ENCODE peak calls at places on chromosomes 11 and 22, in six cellular contexts. X, P, U, A, W and G are unnamed samples.

GRCh38 chr22:35498026-35498425 is 42.6 kb upstream of the RASD2 start:
- DNase-seq in P (no peak), U (no peak), W (no peak), A (peak), X (no peak), G (no peak)

GRCh38 chr22:26432619-26433311 is 3.7 kb downstream of the ASPHD2 start:
- DNase-seq in W (peak), P (no peak), A (no peak), X (no peak), U (no peak), G (no peak)

GRCh38 chr22:23878219-23878618 is 16.0 kb upstream of the MIF start:
- DNase-seq in P (no peak), U (peak), X (no peak), W (no peak), A (no peak), G (no peak)

GRCh38 chr22:26367402-26368245 is 61.4 kb upstream of the ASPHD2 start:
- DNase-seq in X (peak), A (peak), U (no peak), P (peak), W (peak), G (no peak)

GRCh38 chr22:24893341-24894070 is 53.0 kb downstream of the LHFPL7 start:
- DNase-seq in U (no peak), X (no peak), W (no peak), P (no peak), A (no peak), G (no peak)

GRCh38 chr22:33105501-33105911 is 47.3 kb upstream of the SYN3 start:
- DNase-seq in U (no peak), W (peak), P (no peak), A (peak), X (peak), G (no peak)

GRCh38 chr11:64245401-64245796 is 1.3 kb downstream of the PPP1R14B start:
- DNase-seq in U (no peak), X (no peak), A (no peak), W (no peak), P (no peak), G (no peak)

GRCh38 chr11:9601041-9601875 is 27.8 kb downstream of the WEE1 start:
- DNase-seq in X (peak), P (no peak), U (no peak), A (peak), W (peak), G (no peak)

GRCh38 chr11:44382648-44383240 is 72.8 kb upstream of the ALX4 start:
- DNase-seq in X (no peak), W (no peak), U (no peak), A (no peak), P (no peak), G (no peak)

GRCh38 chr11:32586576-32587190 is 3.1 kb downstream of the EIF3M start:
- DNase-seq in W (peak), U (no peak), A (peak), X (peak), P (peak), G (no peak)
- TF ChIP-seq CTCF in W (peak), U (peak), A (peak), X (peak), P (peak), G (peak)

GRCh38 chr22:43892183-43892894 is 526 bp upstream of the PNPLA5 start:
- DNase-seq in W (no peak), P (no peak), U (no peak), X (no peak), A (no peak), G (no peak)
- H3K4me3 ChIP-seq in W (no peak), P (peak), U (no peak), X (no peak), A (peak), G (no peak)

GRCh38 chr11:60890696-60891095 is 15.7 kb downstream of the PRPF19 start:
- DNase-seq in A (no peak), X (no peak), W (no peak), P (no peak), U (no peak), G (no peak)

GRCh38 chr11:60889869-60890311 is 16.5 kb downstream of the PRPF19 start:
- DNase-seq in W (no peak), P (no peak), U (no peak), X (no peak), A (no peak), G (peak)

GRCh38 chr11:60891103-60891741 is 15.2 kb downstream of the PRPF19 start:
- DNase-seq in U (no peak), X (no peak), W (no peak), A (peak), P (no peak), G (no peak)

DNA sequence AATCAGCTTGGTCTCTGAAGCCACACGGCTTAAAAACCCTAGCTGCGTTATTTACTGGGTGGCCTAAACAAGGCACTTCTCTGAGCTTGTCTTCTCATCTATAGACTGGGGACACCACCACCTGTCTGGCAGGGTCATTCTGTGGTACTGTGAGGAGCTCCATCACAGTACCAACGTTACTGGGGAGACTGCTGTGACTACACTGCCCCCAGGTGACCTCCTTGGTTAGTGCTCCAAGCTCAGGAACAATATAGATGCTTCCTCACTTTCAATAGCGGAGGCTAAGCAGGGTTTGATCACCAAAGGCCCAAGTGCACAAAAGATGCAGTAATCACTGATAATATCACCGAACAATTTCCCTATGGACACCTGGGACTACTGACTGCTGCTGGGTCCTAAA is 18.9 kb downstream of the PRPF19 start:
- DNase-seq in X (peak), P (peak), U (no peak), A (peak), W (peak), G (no peak)
- TF ChIP-seq CTCF in X (peak), P (peak), U (peak), A (peak), W (peak), G (peak)

GRCh38 chr11:123587559-123587958 is 66.9 kb downstream of the SCN3B start:
- DNase-seq in U (no peak), X (no peak), A (no peak), W (no peak), P (no peak), G (no peak)
- H3K4me3 ChIP-seq in U (no peak), X (no peak), A (no peak), W (no peak), P (no peak), G (no peak)

DNA sequence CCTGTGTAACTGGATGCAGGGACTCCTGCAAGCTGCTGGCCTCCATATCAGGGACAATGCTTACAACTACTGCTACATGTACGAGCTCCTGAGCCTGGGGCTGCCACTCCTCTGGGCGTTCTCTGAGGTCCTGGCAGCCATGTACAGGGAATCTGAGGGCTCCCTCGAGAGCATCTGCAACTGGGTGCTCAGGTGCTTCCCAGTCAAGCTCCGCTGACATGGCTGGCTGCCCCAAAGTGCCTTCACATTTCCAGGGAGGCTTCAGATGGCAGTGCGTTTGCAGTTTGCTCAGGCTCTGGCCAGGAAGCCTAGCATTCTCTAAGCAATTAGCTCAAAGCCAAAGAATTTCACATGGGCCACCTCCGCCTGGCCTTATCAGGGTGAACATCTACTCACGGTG is 117.4 kb upstream of the PARVA start:
- DNase-seq in W (no peak), A (no peak), P (no peak), X (no peak), U (no peak), G (no peak)
- TF ChIP-seq CTCF in W (no peak), A (no peak), P (no peak), X (no peak), U (no peak), G (no peak)

GRCh38 chr22:44523981-44524759 is 26.1 kb upstream of the RTL6 start:
- DNase-seq in A (peak), X (peak), U (peak), W (peak), P (no peak), G (no peak)
- H3K4me3 ChIP-seq in A (no peak), X (no peak), U (no peak), W (no peak), P (no peak), G (no peak)

DNA sequence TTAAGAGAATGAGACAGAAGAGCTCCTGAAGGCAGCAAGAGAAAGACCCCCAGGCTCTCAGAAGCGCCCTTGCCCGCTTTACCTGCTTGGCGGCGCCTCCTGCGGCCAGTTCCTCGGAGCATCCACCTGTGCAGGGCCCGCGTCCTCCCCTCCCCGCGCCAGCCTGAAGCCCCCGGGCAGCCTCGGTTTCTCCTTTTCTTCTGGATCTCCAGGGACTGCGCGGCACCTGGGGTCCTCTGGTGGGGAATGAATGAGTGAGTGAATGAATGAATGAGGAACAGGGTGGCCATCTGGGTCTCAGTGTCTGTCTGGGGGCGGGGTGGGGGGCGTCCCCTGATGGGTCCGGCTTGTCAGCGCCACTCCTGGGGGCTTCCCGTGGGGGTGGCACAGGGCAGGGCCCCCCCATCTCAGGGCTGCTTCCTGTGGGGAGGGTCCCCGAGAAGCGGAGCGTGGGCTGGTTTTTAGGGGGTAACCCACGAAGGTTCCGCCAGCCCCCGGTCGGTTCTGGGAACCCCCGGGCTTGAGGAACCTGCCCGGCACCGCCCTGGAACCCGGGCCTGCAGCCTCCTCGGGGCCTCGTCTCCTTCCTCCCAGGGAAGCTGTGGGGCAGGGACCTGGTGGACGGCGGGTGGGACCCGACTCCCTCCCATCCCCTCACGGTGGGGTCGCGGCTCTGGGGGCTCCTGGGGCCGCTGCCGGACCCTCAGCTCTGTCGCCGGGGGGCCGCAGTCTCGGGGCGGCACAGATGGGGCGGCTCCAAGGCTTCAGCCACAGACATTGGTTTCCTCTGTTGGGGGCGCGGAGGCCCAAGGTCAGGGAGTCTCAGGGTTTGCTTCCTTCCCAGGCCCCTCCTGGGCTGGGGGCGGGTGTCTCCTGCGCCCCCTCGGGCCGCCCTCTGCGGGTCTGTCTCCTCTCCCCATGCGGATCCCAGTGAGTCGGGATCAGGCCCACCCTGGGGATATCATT is 8.3 kb upstream of the KRTAP5-7 start:
- DNase-seq in A (no peak), U (no peak), P (no peak), W (no peak), X (no peak), G (no peak)
- TF ChIP-seq CTCF in A (no peak), U (no peak), P (no peak), W (no peak), X (no peak), G (no peak)

GRCh38 chr22:40679249-40679963 is at the start of gene MCHR1:
- DNase-seq in W (no peak), A (no peak), P (no peak), X (no peak), U (no peak), G (no peak)
- H3K4me3 ChIP-seq in W (peak), A (no peak), P (no peak), X (peak), U (peak), G (no peak)